ENCODE peak calls at places on chromosomes 16 and 17, in four cellular contexts. L is HCT116, G is H1, E is HepG2. W is an unnamed sample.

GRCh38 chr17:35293151-35293837 is 50.4 kb downstream of the SLFN5 start:
- DNase-seq in E (no peak), L (no peak), G (no peak), W (no peak)

GRCh38 chr17:80872999-80873951 is 118.4 kb upstream of the CHMP6 start:
- DNase-seq in G (peak), E (no peak), L (no peak), W (no peak)

GRCh38 chr17:59038734-59039133 is 67.9 kb downstream of the TRIM37 start:
- DNase-seq in L (no peak), G (no peak), E (no peak), W (no peak)

GRCh38 chr16:48444574-48444973 is 59.4 kb upstream of the SIAH1 start:
- DNase-seq in E (no peak), L (peak), G (no peak), W (no peak)

GRCh38 chr17:3843935-3844516 is 2.0 kb downstream of the NCBP3 start:
- DNase-seq in G (no peak), L (peak), E (peak), W (peak)

GRCh38 chr17:67942810-67943209 is 53.5 kb downstream of the C17orf58 start:
- DNase-seq in E (no peak), L (no peak), G (no peak), W (peak)

GRCh38 chr16:2054543-2055245 is 6.9 kb downstream of the TSC2 start:
- DNase-seq in L (no peak), E (no peak), G (no peak), W (no peak)

GRCh38 chr16:68617735-68618134 is 27.4 kb upstream of the CDH3 start:
- DNase-seq in E (no peak), L (no peak), G (no peak), W (no peak)

GRCh38 chr17:81480140-81480917 is 32.3 kb downstream of the ACTG1 start:
- DNase-seq in L (no peak), E (no peak), G (no peak), W (peak)

GRCh38 chr16:11175850-11176341 is 80.1 kb downstream of the SOCS1 start:
- DNase-seq in L (no peak), G (no peak), E (no peak), W (no peak)

GRCh38 chr16:68480084-68480995 is 32.0 kb upstream of the SMPD3 start:
- DNase-seq in E (no peak), G (no peak), L (no peak), W (no peak)

GRCh38 chr16:65745-66144 is 6.7 kb downstream of the RHBDF1 start:
- DNase-seq in L (peak), E (peak), G (no peak), W (peak)

GRCh38 chr17:74296548-74296936 is 22.5 kb downstream of the DNAI2 start:
- DNase-seq in L (peak), G (peak), E (peak), W (peak)

GRCh38 chr16:50384500-50385122 is 15.8 kb upstream of the BRD7 start:
- DNase-seq in L (no peak), G (no peak), E (no peak), W (no peak)

GRCh38 chr16:55003916-55004315 is 73.3 kb downstream of the IRX5 start:
- DNase-seq in G (no peak), L (no peak), E (no peak), W (no peak)

GRCh38 chr16:68227183-68227793 is 8.6 kb downstream of the ESRP2 start:
- DNase-seq in E (no peak), L (no peak), G (no peak), W (no peak)

GRCh38 chr17:1628856-1629646 is 417 bp upstream of the SLC43A2 start:
- DNase-seq in L (peak), E (peak), G (no peak), W (peak)

GRCh38 chr17:13462161-13462560 is 139.6 kb downstream of the HS3ST3A1 start:
- DNase-seq in E (peak), L (no peak), G (no peak), W (no peak)

GRCh38 chr17:17934796-17935195 is 37.4 kb downstream of the TOM1L2 start:
- DNase-seq in E (no peak), L (no peak), G (no peak), W (no peak)

GRCh38 chr16:8946544-8946943 is 17.2 kb downstream of the USP7 start:
- DNase-seq in L (no peak), E (no peak), G (no peak), W (no peak)

GRCh38 chr16:8944113-8944765 is 19.5 kb downstream of the USP7 start:
- DNase-seq in E (no peak), L (no peak), G (no peak), W (no peak)

GRCh38 chr16:8945626-8946296 is 17.9 kb downstream of the USP7 start:
- DNase-seq in E (no peak), G (no peak), L (no peak), W (no peak)

GRCh38 chr16:8941718-8942344 is 21.9 kb downstream of the USP7 start:
- DNase-seq in G (no peak), E (no peak), L (no peak), W (no peak)

GRCh38 chr16:8943001-8943763 is 20.5 kb downstream of the USP7 start:
- DNase-seq in G (no peak), E (no peak), L (no peak), W (no peak)
- TF ChIP-seq FOSL1 in G (no peak), E (no peak), L (no peak), W (no peak)

GRCh38 chr17:36742267-36743000 is 141.1 kb downstream of the MRM1 start:
- DNase-seq in L (no peak), E (no peak), G (no peak), W (no peak)
- TF ChIP-seq FOSL1 in L (no peak), E (no peak), G (no peak), W (no peak)

GRCh38 chr16:52742052-52742451 is 195.1 kb upstream of the TOX3 start:
- DNase-seq in E (no peak), G (no peak), L (no peak), W (no peak)

GRCh38 chr16:52742608-52743007 is 195.7 kb upstream of the TOX3 start:
- DNase-seq in L (no peak), G (no peak), E (peak), W (no peak)

GRCh38 chr16:52743702-52744101 is 196.8 kb upstream of the TOX3 start:
- DNase-seq in E (no peak), L (no peak), G (no peak), W (no peak)

GRCh38 chr16:52740333-52740732 is 193.4 kb upstream of the TOX3 start:
- DNase-seq in L (no peak), G (no peak), E (no peak), W (no peak)

GRCh38 chr16:52741386-52741785 is 194.4 kb upstream of the TOX3 start:
- DNase-seq in L (no peak), G (peak), E (no peak), W (no peak)
- TF ChIP-seq FOSL1 in L (no peak), G (no peak), E (no peak), W (no peak)

GRCh38 chr17:31657876-31658275 is 201.2 kb downstream of the COPRS start:
- DNase-seq in G (no peak), L (no peak), E (no peak), W (no peak)

GRCh38 chr17:31650756-31651520 is 208.1 kb downstream of the COPRS start:
- DNase-seq in L (no peak), G (no peak), E (no peak), W (no peak)

GRCh38 chr17:31649302-31649701 is 209.7 kb downstream of the COPRS start:
- DNase-seq in E (no peak), G (no peak), L (no peak), W (no peak)

GRCh38 chr17:31653710-31654109 is 205.3 kb downstream of the COPRS start:
- DNase-seq in L (no peak), E (no peak), G (no peak), W (no peak)

GRCh38 chr17:31654936-31655335 is 204.1 kb downstream of the COPRS start:
- DNase-seq in E (no peak), G (no peak), L (no peak), W (no peak)
- TF ChIP-seq FOSL1 in E (no peak), G (no peak), L (no peak), W (no peak)

DNA sequence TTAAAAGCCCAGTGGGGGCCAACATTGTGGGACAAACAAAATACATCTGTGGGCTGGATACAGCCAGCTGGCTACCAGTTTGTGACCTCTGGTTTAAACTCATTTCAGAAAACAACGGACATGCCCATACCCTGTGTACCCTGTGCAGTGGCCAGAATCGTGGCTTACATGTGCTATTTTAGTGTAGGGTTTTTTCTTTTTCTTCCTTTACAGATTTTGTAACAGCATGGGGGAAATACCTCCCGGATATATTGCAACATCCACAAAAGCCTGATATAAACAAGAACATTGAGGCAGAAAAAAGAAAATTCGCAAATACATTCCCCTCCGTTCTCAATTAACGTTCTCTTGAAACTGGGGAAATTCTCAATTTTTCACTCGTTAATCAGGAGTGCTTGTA is 7.3 kb downstream of the HS3ST4 start:
- DNase-seq in G (no peak), L (no peak), E (no peak), W (no peak)
- TF ChIP-seq FOSL1 in G (no peak), L (no peak), E (no peak), W (no peak)

GRCh38 chr16:13898233-13898632 is 21.7 kb upstream of the ERCC4 start:
- DNase-seq in G (no peak), L (no peak), E (no peak), W (no peak)

GRCh38 chr16:13895516-13895915 is 24.4 kb upstream of the ERCC4 start:
- DNase-seq in G (no peak), L (no peak), E (no peak), W (no peak)

GRCh38 chr16:13902052-13902451 is 17.9 kb upstream of the ERCC4 start:
- DNase-seq in E (no peak), L (no peak), G (no peak), W (no peak)

GRCh38 chr16:13896543-13897182 is 23.3 kb upstream of the ERCC4 start:
- DNase-seq in L (peak), G (no peak), E (peak), W (peak)

DNA sequence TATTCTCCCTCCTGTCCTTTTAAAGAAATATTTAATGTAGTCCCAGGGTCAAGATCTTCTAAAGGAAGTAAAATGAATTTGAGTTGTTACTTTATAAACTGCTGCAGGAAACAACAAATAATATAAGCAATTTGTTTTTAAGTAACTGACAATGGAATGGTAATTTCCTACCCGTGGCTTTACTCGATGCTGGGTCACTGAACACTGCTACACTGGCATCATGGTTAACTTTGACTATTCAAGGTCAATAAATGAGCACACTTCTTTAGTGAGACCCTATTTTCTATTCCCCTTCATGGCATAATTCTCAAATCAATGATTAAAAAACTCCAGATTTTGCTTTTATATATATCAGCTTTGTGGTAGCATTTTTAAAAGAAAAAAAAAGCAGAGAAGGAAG is 22.1 kb upstream of the ERCC4 start:
- DNase-seq in L (no peak), G (no peak), E (no peak), W (no peak)
- TF ChIP-seq FOSL1 in L (no peak), G (no peak), E (no peak), W (no peak)

GRCh38 chr17:82980632-82981031 is 98.8 kb upstream of the METRNL start:
- DNase-seq in E (no peak), G (no peak), L (no peak), W (no peak)
- TF ChIP-seq FOSL1 in E (no peak), G (no peak), L (no peak), W (no peak)

GRCh38 chr17:46763416-46763815 is 55.1 kb downstream of the WNT3 start:
- DNase-seq in L (no peak), E (no peak), G (no peak), W (no peak)
- TF ChIP-seq FOSL1 in L (no peak), E (no peak), G (no peak), W (no peak)

GRCh38 chr16:82562183-82562677 is 64.5 kb upstream of the CDH13 start:
- DNase-seq in L (no peak), E (no peak), G (no peak), W (no peak)
- TF ChIP-seq FOSL1 in L (no peak), E (no peak), G (no peak), W (no peak)

DNA sequence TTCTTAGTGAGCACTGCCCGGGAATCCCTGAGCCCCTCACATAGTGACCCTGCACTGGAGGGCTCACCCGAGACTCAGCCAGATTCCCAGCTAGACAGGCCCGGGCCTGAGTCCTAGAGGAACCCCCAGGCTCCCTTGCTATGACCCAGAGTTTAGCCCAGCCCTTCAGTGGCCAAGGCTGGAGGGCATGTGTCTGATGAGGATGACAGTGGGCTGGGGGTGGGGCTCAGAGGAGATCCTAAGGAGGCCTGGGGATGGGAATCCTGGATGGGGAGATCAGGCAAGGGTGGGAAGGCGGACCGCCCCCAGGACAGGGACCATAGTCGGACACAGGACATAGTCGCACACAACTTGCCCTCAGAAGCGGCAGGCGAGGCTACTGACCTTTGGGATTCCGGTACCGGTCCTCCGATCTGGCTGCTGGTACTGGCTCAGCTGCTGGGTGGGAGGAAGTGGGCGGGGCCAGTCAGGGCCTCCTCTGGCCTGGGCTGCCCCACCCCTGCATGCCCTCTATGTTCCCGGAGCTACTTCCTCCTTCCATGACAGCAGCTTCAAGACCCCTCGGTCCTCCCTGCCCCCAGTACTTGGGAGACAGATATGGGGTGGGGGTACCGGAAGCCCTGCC is 1.1 kb downstream of the CD79B start:
- DNase-seq in L (no peak), E (no peak), G (no peak), W (peak)
- TF ChIP-seq FOSL1 in L (no peak), E (no peak), G (no peak), W (no peak)

W was measured in K562.